ENCODE peak calls at places on chromosomes 7 and 10, in four cellular contexts. V is IMR-90, Z is GM12878, O is H1. R is an unnamed sample.

GRCh38 chr7:117963278-117964184 is 90.3 kb upstream of the CTTNBP2 start:
- DNase-seq in O (no peak), V (no peak), Z (no peak), R (no peak)

GRCh38 chr10:3525832-3526449 is 259.1 kb downstream of the KLF6 start:
- DNase-seq in Z (no peak), V (peak; percentile 99), O (no peak), R (peak; percentile 41)

GRCh38 chr10:131880016-131880590 is 20.7 kb upstream of the PPP2R2D start:
- DNase-seq in V (no peak), Z (no peak), O (no peak), R (no peak)

GRCh38 chr10:121608669-121609190 is 10.5 kb upstream of the FGFR2 start:
- DNase-seq in O (no peak), V (no peak), Z (no peak), R (peak; percentile 65)

GRCh38 chr7:115086146-115086841 is 164.4 kb downstream of the MDFIC start:
- DNase-seq in Z (no peak), O (no peak), V (no peak), R (no peak)

GRCh38 chr7:16989883-16990413 is 108.2 kb upstream of the AGR3 start:
- DNase-seq in V (peak; percentile 80), O (no peak), Z (no peak), R (no peak)

GRCh38 chr7:28587211-28587610 is 174.9 kb downstream of the CREB5 start:
- DNase-seq in Z (no peak), V (peak; percentile 31), O (no peak), R (no peak)

GRCh38 chr7:137443616-137444015 is 100.1 kb upstream of the PTN start:
- DNase-seq in Z (no peak), O (no peak), V (peak; percentile 71), R (no peak)

GRCh38 chr10:55098452-55098851 is 297.4 kb upstream of the PCDH15 start:
- DNase-seq in V (no peak), O (no peak), Z (no peak), R (no peak)

GRCh38 chr10:86285136-86285790 is 81.3 kb downstream of the GRID1 start:
- DNase-seq in V (no peak), Z (no peak), O (no peak), R (no peak)

GRCh38 chr10:46227571-46228075 is 59.2 kb upstream of the ANTXRL start:
- DNase-seq in Z (no peak), O (no peak), V (no peak), R (no peak)

GRCh38 chr10:132430861-132431271 is 33.9 kb downstream of the PWWP2B start:
- DNase-seq in O (no peak), Z (no peak), V (no peak), R (no peak)

GRCh38 chr10:77428776-77429395 is 208.7 kb downstream of the KCNMA1 start:
- DNase-seq in O (no peak), Z (no peak), V (peak; percentile 82), R (peak; percentile 26)

GRCh38 chr7:94303736-94304135 is 91.0 kb upstream of the COL1A2 start:
- DNase-seq in V (peak; percentile 84), Z (no peak), O (no peak), R (peak; percentile 20)

GRCh38 chr7:135924302-135924701 is 52.9 kb downstream of the MTPN start:
- DNase-seq in O (no peak), V (peak; percentile 2), Z (no peak), R (no peak)

GRCh38 chr7:121373177-121373576 is 22.9 kb downstream of the FAM3C start:
- DNase-seq in O (no peak), V (no peak), Z (no peak), R (no peak)

GRCh38 chr10:101358706-101359300 is 4.8 kb downstream of the BTRC start:
- DNase-seq in O (no peak), Z (no peak), V (peak; percentile 95), R (no peak)

GRCh38 chr7:101216001-101216859 is 1.2 kb downstream of the PLOD3 start:
- DNase-seq in Z (no peak), V (peak; percentile 14), O (no peak), R (peak; percentile 45)

GRCh38 chr7:122311719-122312118 is 7.2 kb upstream of the FEZF1 start:
- DNase-seq in Z (no peak), V (no peak), O (no peak), R (no peak)

GRCh38 chr10:86284355-86285105 is 82.1 kb downstream of the GRID1 start:
- DNase-seq in Z (no peak), O (no peak), V (no peak), R (no peak)

GRCh38 chr7:81583882-81584533 is 185.8 kb downstream of the HGF start:
- DNase-seq in V (no peak), Z (no peak), O (no peak), R (no peak)

GRCh38 chr7:110693348-110693747 is 397.6 kb upstream of the LRRN3 start:
- DNase-seq in O (no peak), Z (no peak), V (no peak), R (no peak)

GRCh38 chr7:131166066-131166465 is 161.6 kb upstream of the MKLN1 start:
- DNase-seq in Z (no peak), V (peak; percentile 41), O (no peak), R (no peak)

GRCh38 chr7:17773289-17773626 is 167.0 kb downstream of the SNX13 start:
- DNase-seq in Z (no peak), O (no peak), V (peak; percentile 93), R (no peak)

GRCh38 chr10:131000244-131000643 is 311.3 kb downstream of the TCERG1L start:
- DNase-seq in V (no peak), Z (no peak), O (no peak), R (no peak)

GRCh38 chr7:17782216-17782549 is 158.1 kb downstream of the SNX13 start:
- DNase-seq in V (no peak), O (no peak), Z (no peak), R (no peak)

GRCh38 chr7:32892521-32893224 is 1.1 kb upstream of the KBTBD2 start:
- DNase-seq in V (peak; percentile 67), O (no peak), Z (no peak), R (no peak)
- TF ChIP-seq CHD1 in V (no peak), O (no peak), Z (no peak), R (no peak)

GRCh38 chr10:125130260-125130659 is 30.1 kb downstream of the CTBP2 start:
- DNase-seq in V (no peak), Z (no peak), O (no peak), R (no peak)

GRCh38 chr10:125127986-125128385 is 32.4 kb downstream of the CTBP2 start:
- DNase-seq in O (no peak), Z (no peak), V (no peak), R (no peak)

GRCh38 chr10:125128397-125129075 is 31.8 kb downstream of the CTBP2 start:
- DNase-seq in O (no peak), V (peak; percentile 36), Z (no peak), R (no peak)

GRCh38 chr10:125130886-125131285 is 29.5 kb downstream of the CTBP2 start:
- DNase-seq in Z (no peak), O (no peak), V (no peak), R (no peak)

DNA sequence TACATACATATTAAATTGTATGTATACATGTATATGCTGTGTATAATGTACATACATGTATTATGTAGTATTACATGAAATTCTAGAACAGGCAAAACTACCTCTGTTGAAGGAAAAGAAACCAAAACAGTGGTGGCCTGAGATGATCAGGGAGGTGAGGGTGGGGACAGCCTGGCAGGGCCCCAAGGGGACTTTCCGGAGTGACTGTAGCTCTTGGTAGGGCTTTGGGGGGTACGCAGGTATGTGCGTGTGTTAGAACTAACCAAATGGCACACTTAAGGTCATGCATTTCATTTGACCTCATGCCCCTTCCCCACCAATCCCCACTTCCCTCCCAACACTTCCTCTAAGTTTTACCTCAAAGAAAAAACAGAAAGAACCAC is 31.3 kb downstream of the CTBP2 start:
- DNase-seq in Z (no peak), V (no peak), O (no peak), R (no peak)
- TF ChIP-seq CEBPB in Z (no peak), V (no peak), O (no peak), R (no peak)

GRCh38 chr7:2939193-2939885 is 95.2 kb upstream of the GNA12 start:
- DNase-seq in Z (no peak), O (no peak), V (peak; percentile 9), R (no peak)
- TF ChIP-seq CHD1 in Z (no peak), O (no peak), V (no peak), R (no peak)

GRCh38 chr7:44218418-44219201 is 17.8 kb downstream of the YKT6 start:
- DNase-seq in Z (no peak), O (peak; percentile 57), V (no peak), R (peak; percentile 76)
- TF ChIP-seq CEBPB in Z (no peak), O (no peak), V (no peak), R (no peak)

GRCh38 chr10:109977382-109977806 is 30.4 kb upstream of the ADD3 start:
- DNase-seq in Z (no peak), V (no peak), O (no peak), R (no peak)
- TF ChIP-seq CHD1 in Z (no peak), V (no peak), O (no peak), R (no peak)

R was measured in K562.